ENCODE peak calls at places on chromosome 2, in ten cellular contexts. One of them, this sample, is unnamed.
A peak's percentile ranks its signal among the peaks of the same experiment; 100 is the strongest.

GRCh38 chr2:219444566-219445091 is 10.0 kb downstream of the SPEG start:
- DNase-seq in fibroblast of pulmonary artery: no peak
- DNase-seq in activated CD4-positive, alpha-beta T cell treated with anti-CD3 and anti-CD28 coated beads for 1 hour: no peak
- DNase-seq in T-helper 9 cell: no peak
- DNase-seq in IMR-90: no peak
- DNase-seq in HFFc6: no peak
- DNase-seq in GM20000: no peak
- DNase-seq in neuronal stem cell: no peak
- DNase-seq in T-helper 2 cell: no peak
- DNase-seq in left cardiac atrium: no peak
- DNase-seq in this sample: no peak

GRCh38 chr2:100674671-100675070 is 111.9 kb downstream of the PDCL3 start:
- DNase-seq in fibroblast of pulmonary artery: no peak
- DNase-seq in activated CD4-positive, alpha-beta T cell treated with anti-CD3 and anti-CD28 coated beads for 1 hour: no peak
- DNase-seq in T-helper 9 cell: no peak
- DNase-seq in IMR-90: no peak
- DNase-seq in HFFc6: no peak
- DNase-seq in GM20000: no peak
- DNase-seq in neuronal stem cell: no peak
- DNase-seq in T-helper 2 cell: no peak
- DNase-seq in left cardiac atrium: no peak
- DNase-seq in this sample: no peak

GRCh38 chr2:235343156-235343774 is 150.6 kb upstream of the AGAP1 start:
- DNase-seq in fibroblast of pulmonary artery: no peak
- DNase-seq in activated CD4-positive, alpha-beta T cell treated with anti-CD3 and anti-CD28 coated beads for 1 hour: no peak
- DNase-seq in T-helper 9 cell: no peak
- DNase-seq in IMR-90: no peak
- DNase-seq in HFFc6: no peak
- DNase-seq in GM20000: no peak
- DNase-seq in neuronal stem cell: no peak
- DNase-seq in T-helper 2 cell: no peak
- DNase-seq in left cardiac atrium: no peak
- DNase-seq in this sample: no peak

GRCh38 chr2:101295895-101296294 is 12.6 kb downstream of the RNF149 start:
- DNase-seq in fibroblast of pulmonary artery: peak; percentile 28
- DNase-seq in activated CD4-positive, alpha-beta T cell treated with anti-CD3 and anti-CD28 coated beads for 1 hour: no peak
- DNase-seq in T-helper 9 cell: no peak
- DNase-seq in IMR-90: peak; percentile 86
- DNase-seq in HFFc6: peak; percentile 76
- DNase-seq in GM20000: no peak
- DNase-seq in neuronal stem cell: no peak
- DNase-seq in T-helper 2 cell: no peak
- DNase-seq in left cardiac atrium: no peak
- DNase-seq in this sample: no peak

GRCh38 chr2:15142069-15142689 is 419.0 kb downstream of the NBAS start:
- DNase-seq in fibroblast of pulmonary artery: peak; percentile 3
- DNase-seq in activated CD4-positive, alpha-beta T cell treated with anti-CD3 and anti-CD28 coated beads for 1 hour: peak; percentile 43
- DNase-seq in T-helper 9 cell: peak; percentile 28
- DNase-seq in IMR-90: peak; percentile 8
- DNase-seq in HFFc6: no peak
- DNase-seq in GM20000: peak; percentile 88
- DNase-seq in neuronal stem cell: no peak
- DNase-seq in T-helper 2 cell: peak; percentile 98
- DNase-seq in left cardiac atrium: no peak
- DNase-seq in this sample: peak; percentile 44

GRCh38 chr2:219282375-219282774 is 3.2 kb downstream of the DNAJB2 start:
- DNase-seq in fibroblast of pulmonary artery: no peak
- DNase-seq in activated CD4-positive, alpha-beta T cell treated with anti-CD3 and anti-CD28 coated beads for 1 hour: no peak
- DNase-seq in T-helper 9 cell: no peak
- DNase-seq in IMR-90: no peak
- DNase-seq in HFFc6: no peak
- DNase-seq in GM20000: no peak
- DNase-seq in neuronal stem cell: no peak
- DNase-seq in T-helper 2 cell: no peak
- DNase-seq in left cardiac atrium: no peak
- DNase-seq in this sample: no peak

GRCh38 chr2:99864561-99865216 is 277.7 kb downstream of the AFF3 start:
- DNase-seq in fibroblast of pulmonary artery: peak; percentile 73
- DNase-seq in activated CD4-positive, alpha-beta T cell treated with anti-CD3 and anti-CD28 coated beads for 1 hour: no peak
- DNase-seq in T-helper 9 cell: no peak
- DNase-seq in IMR-90: peak; percentile 67
- DNase-seq in HFFc6: no peak
- DNase-seq in GM20000: no peak
- DNase-seq in neuronal stem cell: no peak
- DNase-seq in T-helper 2 cell: no peak
- DNase-seq in left cardiac atrium: peak; percentile 21
- DNase-seq in this sample: no peak

GRCh38 chr2:170024721-170025120 is 153.2 kb upstream of the MYO3B start:
- DNase-seq in fibroblast of pulmonary artery: no peak
- DNase-seq in activated CD4-positive, alpha-beta T cell treated with anti-CD3 and anti-CD28 coated beads for 1 hour: no peak
- DNase-seq in T-helper 9 cell: no peak
- DNase-seq in IMR-90: no peak
- DNase-seq in HFFc6: no peak
- DNase-seq in GM20000: peak; percentile 40
- DNase-seq in neuronal stem cell: no peak
- DNase-seq in T-helper 2 cell: no peak
- DNase-seq in left cardiac atrium: no peak
- DNase-seq in this sample: no peak

GRCh38 chr2:80068068-80068467 is 236.5 kb downstream of the LRRTM1 start:
- DNase-seq in fibroblast of pulmonary artery: no peak
- DNase-seq in activated CD4-positive, alpha-beta T cell treated with anti-CD3 and anti-CD28 coated beads for 1 hour: no peak
- DNase-seq in T-helper 9 cell: no peak
- DNase-seq in IMR-90: no peak
- DNase-seq in HFFc6: no peak
- DNase-seq in GM20000: no peak
- DNase-seq in neuronal stem cell: no peak
- DNase-seq in T-helper 2 cell: no peak
- DNase-seq in left cardiac atrium: no peak
- DNase-seq in this sample: no peak

GRCh38 chr2:27552941-27553340 is 29.9 kb upstream of the ZNF512 start:
- DNase-seq in fibroblast of pulmonary artery: no peak
- DNase-seq in activated CD4-positive, alpha-beta T cell treated with anti-CD3 and anti-CD28 coated beads for 1 hour: no peak
- DNase-seq in T-helper 9 cell: no peak
- DNase-seq in IMR-90: no peak
- DNase-seq in HFFc6: no peak
- DNase-seq in GM20000: no peak
- DNase-seq in neuronal stem cell: no peak
- DNase-seq in T-helper 2 cell: no peak
- DNase-seq in left cardiac atrium: no peak
- DNase-seq in this sample: no peak

GRCh38 chr2:69216535-69217332 is 170.3 kb downstream of the GFPT1 start:
- DNase-seq in fibroblast of pulmonary artery: peak; percentile 90
- DNase-seq in activated CD4-positive, alpha-beta T cell treated with anti-CD3 and anti-CD28 coated beads for 1 hour: no peak
- DNase-seq in T-helper 9 cell: no peak
- DNase-seq in IMR-90: peak; percentile 85
- DNase-seq in HFFc6: no peak
- DNase-seq in GM20000: no peak
- DNase-seq in neuronal stem cell: no peak
- DNase-seq in T-helper 2 cell: no peak
- DNase-seq in left cardiac atrium: no peak
- DNase-seq in this sample: no peak

GRCh38 chr2:55111570-55112228 is 61.4 kb upstream of the RTN4 start:
- DNase-seq in fibroblast of pulmonary artery: peak; percentile 84
- DNase-seq in activated CD4-positive, alpha-beta T cell treated with anti-CD3 and anti-CD28 coated beads for 1 hour: no peak
- DNase-seq in T-helper 9 cell: no peak
- DNase-seq in IMR-90: peak; percentile 96
- DNase-seq in HFFc6: peak; percentile 85
- DNase-seq in GM20000: no peak
- DNase-seq in neuronal stem cell: no peak
- DNase-seq in T-helper 2 cell: no peak
- DNase-seq in left cardiac atrium: peak; percentile 80
- DNase-seq in this sample: no peak

GRCh38 chr2:38708900-38709321 is 42.2 kb downstream of the SRSF7 start:
- DNase-seq in fibroblast of pulmonary artery: no peak
- DNase-seq in activated CD4-positive, alpha-beta T cell treated with anti-CD3 and anti-CD28 coated beads for 1 hour: no peak
- DNase-seq in T-helper 9 cell: no peak
- DNase-seq in IMR-90: no peak
- DNase-seq in HFFc6: no peak
- DNase-seq in GM20000: no peak
- DNase-seq in neuronal stem cell: no peak
- DNase-seq in T-helper 2 cell: no peak
- DNase-seq in left cardiac atrium: no peak
- DNase-seq in this sample: no peak

GRCh38 chr2:65991332-65991731 is 443.6 kb upstream of the MEIS1 start:
- DNase-seq in fibroblast of pulmonary artery: no peak
- DNase-seq in activated CD4-positive, alpha-beta T cell treated with anti-CD3 and anti-CD28 coated beads for 1 hour: no peak
- DNase-seq in T-helper 9 cell: no peak
- DNase-seq in IMR-90: no peak
- DNase-seq in HFFc6: no peak
- DNase-seq in GM20000: no peak
- DNase-seq in neuronal stem cell: no peak
- DNase-seq in T-helper 2 cell: no peak
- DNase-seq in left cardiac atrium: no peak
- DNase-seq in this sample: no peak

GRCh38 chr2:96143231-96143847 is 1.9 kb downstream of the DUSP2 start:
- DNase-seq in fibroblast of pulmonary artery: no peak
- DNase-seq in activated CD4-positive, alpha-beta T cell treated with anti-CD3 and anti-CD28 coated beads for 1 hour: peak; percentile 48
- DNase-seq in T-helper 9 cell: no peak
- DNase-seq in IMR-90: no peak
- DNase-seq in HFFc6: no peak
- DNase-seq in GM20000: no peak
- DNase-seq in neuronal stem cell: no peak
- DNase-seq in T-helper 2 cell: no peak
- DNase-seq in left cardiac atrium: peak; percentile 17
- DNase-seq in this sample: no peak

GRCh38 chr2:10385933-10386773 is 62.0 kb downstream of the ODC1 start:
- DNase-seq in fibroblast of pulmonary artery: peak; percentile 50
- DNase-seq in activated CD4-positive, alpha-beta T cell treated with anti-CD3 and anti-CD28 coated beads for 1 hour: no peak
- DNase-seq in T-helper 9 cell: no peak
- DNase-seq in IMR-90: peak; percentile 75
- DNase-seq in HFFc6: peak; percentile 61
- DNase-seq in GM20000: no peak
- DNase-seq in neuronal stem cell: no peak
- DNase-seq in T-helper 2 cell: no peak
- DNase-seq in left cardiac atrium: no peak
- DNase-seq in this sample: no peak

This sample was measured in effector memory CD8-positive, alpha-beta T cell.